ENCODE peak calls at places on chromosomes 5 and 9, in four cellular contexts. D is COR-L47, G is ELF-1, B is AML-193. V is an unnamed sample.

GRCh38 chr5:658103-658502 is 35.0 kb downstream of the TPPP start:
- DNase-seq in D (no peak), G (no peak), B (no peak), V (no peak)

GRCh38 chr9:21326526-21327139 is 8.6 kb downstream of the KLHL9 start:
- DNase-seq in D (peak), G (no peak), B (peak), V (no peak)

GRCh38 chr9:76136986-76137385 is 246.5 kb downstream of the PCSK5 start:
- DNase-seq in D (no peak), G (peak), B (peak), V (no peak)

GRCh38 chr5:123874600-123875201 is 362.7 kb downstream of the CSNK1G3 start:
- DNase-seq in D (no peak), G (peak), B (no peak), V (no peak)

GRCh38 chr5:2876183-2876582 is 124.7 kb upstream of the IRX2 start:
- DNase-seq in D (no peak), G (no peak), B (no peak), V (no peak)

GRCh38 chr5:83433891-83434290 is 37.7 kb upstream of the VCAN start:
- DNase-seq in D (no peak), G (no peak), B (no peak), V (no peak)

GRCh38 chr9:136821333-136822031 is 13.7 kb downstream of the RABL6 start:
- DNase-seq in D (no peak), G (peak), B (no peak), V (no peak)

GRCh38 chr5:54905942-54906537 is 79.4 kb downstream of the ESM1 start:
- DNase-seq in D (peak), G (peak), B (peak), V (no peak)

GRCh38 chr5:74356009-74356695 is 284.4 kb downstream of the ENC1 start:
- DNase-seq in D (no peak), G (no peak), B (no peak), V (no peak)

GRCh38 chr9:131667576-131667975 is 72.3 kb downstream of the RAPGEF1 start:
- DNase-seq in D (no peak), G (no peak), B (no peak), V (no peak)

GRCh38 chr5:14471557-14471956 is 110.0 kb upstream of the OTULINL start:
- DNase-seq in D (no peak), G (no peak), B (no peak), V (no peak)

GRCh38 chr5:163661358-163661757 is 155.9 kb downstream of the MAT2B start:
- DNase-seq in D (no peak), G (no peak), B (no peak), V (no peak)

GRCh38 chr9:96014078-96014477 is 138.6 kb downstream of the ERCC6L2 start:
- DNase-seq in D (no peak), G (no peak), B (no peak), V (no peak)

GRCh38 chr5:127665641-127666040 is 16.8 kb downstream of the CTXN3 start:
- DNase-seq in D (no peak), G (no peak), B (no peak), V (no peak)

GRCh38 chr9:93818795-93819472 is 136.2 kb downstream of the BARX1 start:
- DNase-seq in D (no peak), G (no peak), B (no peak), V (no peak)

GRCh38 chr9:95036676-95037075 is 280.8 kb downstream of the FANCC start:
- DNase-seq in D (no peak), G (no peak), B (no peak), V (no peak)

GRCh38 chr5:141879941-141880738 is 1.9 kb upstream of the PCDH1 start:
- DNase-seq in D (no peak), G (no peak), B (no peak), V (no peak)

GRCh38 chr5:36646507-36647023 is 40.2 kb downstream of the SLC1A3 start:
- DNase-seq in D (no peak), G (no peak), B (no peak), V (no peak)

GRCh38 chr5:132114150-132115121 is 40.8 kb downstream of the CSF2 start:
- DNase-seq in D (no peak), G (no peak), B (peak), V (peak)

GRCh38 chr9:134152022-134152448 is 12.3 kb downstream of the RNU6ATAC start:
- DNase-seq in D (no peak), G (peak), B (no peak), V (no peak)

GRCh38 chr9:35643046-35643445 is 7.7 kb downstream of the SIT1 start:
- DNase-seq in D (no peak), G (no peak), B (no peak), V (no peak)

GRCh38 chr9:128724744-128725211 is 851 bp upstream of the ZDHHC12 start:
- DNase-seq in D (peak), G (peak), B (peak), V (peak)

GRCh38 chr5:119452060-119452372 is 281 bp upstream of the HSD17B4 start:
- DNase-seq in D (no peak), G (no peak), B (no peak), V (no peak)

GRCh38 chr9:74555015-74555414 is 57.9 kb downstream of the RORB start:
- DNase-seq in D (no peak), G (no peak), B (no peak), V (no peak)

GRCh38 chr5:132313378-132313777 is 19.2 kb downstream of the SLC22A4 start:
- DNase-seq in D (no peak), G (no peak), B (no peak), V (no peak)

GRCh38 chr5:145495741-145496140 is 339.4 kb downstream of the PRELID2 start:
- DNase-seq in D (no peak), G (no peak), B (no peak), V (no peak)

GRCh38 chr9:95511952-95512750 is 4.6 kb downstream of the PTCH1 start:
- DNase-seq in D (peak), G (peak), B (no peak), V (no peak)

GRCh38 chr5:34459908-34460307 is 196.2 kb upstream of the RAI14 start:
- DNase-seq in D (no peak), G (no peak), B (no peak), V (no peak)

V was measured in HL-60.